ENCODE peak calls at places on chromosomes 11 and 22, in four cellular contexts. S, Y, D and O are unnamed samples.

GRCh38 chr22:26483439-26484359 is at the start of the genes HPS4 and SRRD:
- DNase-seq in D (peak), S (peak), Y (peak), O (peak)

GRCh38 chr22:27387561-27387960 is 414.0 kb downstream of the MN1 start:
- DNase-seq in Y (no peak), S (no peak), D (no peak), O (no peak)

GRCh38 chr11:35043933-35044332 is 95.0 kb upstream of the CD44 start:
- DNase-seq in S (peak), D (no peak), Y (peak), O (peak)

GRCh38 chr11:112310414-112310813 is 49.8 kb upstream of the PLET1 start:
- DNase-seq in Y (peak), D (no peak), S (no peak), O (no peak)

GRCh38 chr11:68892576-68892975 is 11.1 kb downstream of the MRPL21 start:
- DNase-seq in S (no peak), D (no peak), Y (no peak), O (no peak)

GRCh38 chr11:131146817-131147490 is 223.5 kb upstream of the NTM start:
- DNase-seq in S (no peak), D (no peak), Y (no peak), O (no peak)

GRCh38 chr11:66044757-66045156 is 4.2 kb downstream of the GAL3ST3 start:
- DNase-seq in Y (no peak), S (no peak), D (no peak), O (no peak)

GRCh38 chr11:119584193-119585037 is 144.6 kb downstream of the NECTIN1 start:
- DNase-seq in Y (peak), S (no peak), D (peak), O (peak)

GRCh38 chr11:119774180-119774763 is 45.3 kb upstream of the NECTIN1 start:
- DNase-seq in D (no peak), S (no peak), Y (peak), O (peak)

GRCh38 chr11:124536520-124536919 is 6.9 kb downstream of the OR8B12 start:
- DNase-seq in S (peak), D (peak), Y (peak), O (no peak)

GRCh38 chr11:65927904-65928397 is 8.7 kb downstream of the DRAP1 start:
- DNase-seq in Y (peak), D (peak), S (no peak), O (peak)

GRCh38 chr11:8374716-8375115 is 111.0 kb upstream of the LMO1 start:
- DNase-seq in Y (no peak), S (no peak), D (peak), O (no peak)

GRCh38 chr11:111331711-111332479 is 33.5 kb downstream of the POU2AF3 start:
- DNase-seq in D (peak), S (no peak), Y (no peak), O (no peak)

GRCh38 chr11:110479445-110480101 is 49.8 kb downstream of the FDX1 start:
- DNase-seq in Y (peak), D (no peak), S (peak), O (peak)

GRCh38 chr11:59756845-59757244 is 1.7 kb downstream of the STX3 start:
- DNase-seq in S (peak), D (peak), Y (peak), O (peak)

GRCh38 chr22:43110927-43111623 is 525 bp downstream of the BIK start:
- DNase-seq in Y (peak), S (no peak), D (no peak), O (peak)

GRCh38 chr11:119786431-119787073 is 57.6 kb upstream of the NECTIN1 start:
- DNase-seq in D (no peak), S (peak), Y (no peak), O (no peak)

GRCh38 chr22:27224485-27225364 is 567.3 kb downstream of the MIAT start:
- DNase-seq in Y (no peak), S (peak), D (no peak), O (no peak)

GRCh38 chr11:2912498-2912897 is 16.7 kb downstream of the PHLDA2 start:
- DNase-seq in Y (peak), S (no peak), D (no peak), O (no peak)

GRCh38 chr11:67268036-67268683 is 1.9 kb downstream of the GRK2 start:
- DNase-seq in S (peak), D (no peak), Y (peak), O (peak)

GRCh38 chr22:21714059-21714770 is 21.4 kb downstream of the YPEL1 start:
- DNase-seq in D (no peak), Y (no peak), S (no peak), O (no peak)

GRCh38 chr11:10543782-10544181 is 2.8 kb upstream of the RNF141 start:
- DNase-seq in Y (no peak), S (no peak), D (no peak), O (no peak)

GRCh38 chr22:32916025-32916424 is 114.5 kb downstream of the TIMP3 start:
- DNase-seq in S (no peak), D (no peak), Y (peak), O (no peak)

GRCh38 chr11:134120921-134121526 is 52.2 kb downstream of the JAM3 start:
- DNase-seq in S (peak), D (peak), Y (no peak), O (no peak)

GRCh38 chr22:30460147-30460546 is 11.7 kb downstream of the SEC14L3 start:
- DNase-seq in D (no peak), S (no peak), Y (no peak), O (no peak)

GRCh38 chr11:99932684-99933083 is 754.4 kb upstream of the ARHGAP42 start:
- DNase-seq in Y (no peak), D (no peak), S (no peak), O (no peak)

GRCh38 chr11:56624661-56625110 is 10.0 kb upstream of the OR5M1 start:
- DNase-seq in Y (peak), S (no peak), D (no peak), O (peak)

GRCh38 chr22:37077802-37078448 is 26.4 kb downstream of the KCTD17 start:
- DNase-seq in D (peak), S (no peak), Y (peak), O (peak)

GRCh38 chr22:47376322-47376700 is 613.9 kb downstream of the TBC1D22A start:
- DNase-seq in D (no peak), Y (no peak), S (peak), O (no peak)

GRCh38 chr11:113896156-113896879 is 8.3 kb upstream of the HTR3B start:
- DNase-seq in S (no peak), D (peak), Y (peak), O (peak)

GRCh38 chr22:37485714-37486223 is 415 bp downstream of the MFNG start:
- DNase-seq in D (no peak), S (no peak), Y (no peak), O (peak)

GRCh38 chr11:113332638-113333329 is 18.4 kb downstream of the TTC12 start:
- DNase-seq in S (no peak), D (no peak), Y (no peak), O (no peak)

GRCh38 chr22:40665312-40665711 is 14.0 kb upstream of the MCHR1 start:
- DNase-seq in S (peak), Y (no peak), D (no peak), O (no peak)

GRCh38 chr11:8168485-8169257 is at the start of gene RIC3:
- DNase-seq in S (peak), D (peak), Y (no peak), O (no peak)

GRCh38 chr22:45534339-45535192 is 31.9 kb downstream of the FBLN1 start:
- DNase-seq in Y (no peak), S (no peak), D (no peak), O (no peak)

DNA sequence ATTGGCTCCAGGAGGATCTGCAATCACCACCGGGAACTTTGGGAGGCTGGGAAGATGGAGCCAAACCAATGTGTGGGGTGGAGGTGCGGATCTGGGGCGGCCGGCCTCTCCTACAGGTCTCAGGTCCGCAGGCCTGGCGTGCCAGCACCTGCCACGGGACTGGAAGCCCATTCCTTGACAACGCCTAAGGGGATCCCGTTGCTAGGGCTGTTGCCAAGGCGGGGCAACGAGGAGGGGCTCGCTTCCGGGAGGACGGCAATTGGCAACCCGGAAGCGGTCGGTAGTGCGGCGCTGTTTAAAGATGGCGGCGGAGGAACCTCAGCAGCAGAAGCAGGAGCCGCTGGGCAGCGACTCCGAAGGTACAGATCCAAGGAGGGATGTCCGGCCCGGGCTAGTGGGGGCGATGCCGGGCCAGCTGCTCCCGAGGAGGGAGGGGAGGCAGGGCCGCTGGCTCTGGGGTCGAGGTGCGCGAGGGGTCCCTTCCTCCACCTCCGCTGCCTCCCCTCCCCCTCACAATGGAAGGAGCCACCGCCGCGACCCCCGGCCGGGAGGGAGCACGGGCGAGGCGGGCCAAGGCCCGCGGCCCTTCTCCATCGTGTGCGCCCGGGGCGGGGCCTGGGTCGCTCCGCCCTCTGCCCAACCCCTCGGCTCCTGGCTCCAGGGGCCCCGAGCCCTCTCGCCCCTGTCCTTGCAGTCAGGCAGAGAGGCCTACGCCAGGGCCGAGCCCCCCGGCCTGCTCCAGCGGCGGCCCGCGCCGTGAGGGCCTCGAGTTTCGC is at the start of gene OTUB1:
- DNase-seq in S (peak), D (peak), Y (peak), O (peak)
- TF ChIP-seq POLR2A in S (peak), D (peak), Y (peak), O (peak)

DNA sequence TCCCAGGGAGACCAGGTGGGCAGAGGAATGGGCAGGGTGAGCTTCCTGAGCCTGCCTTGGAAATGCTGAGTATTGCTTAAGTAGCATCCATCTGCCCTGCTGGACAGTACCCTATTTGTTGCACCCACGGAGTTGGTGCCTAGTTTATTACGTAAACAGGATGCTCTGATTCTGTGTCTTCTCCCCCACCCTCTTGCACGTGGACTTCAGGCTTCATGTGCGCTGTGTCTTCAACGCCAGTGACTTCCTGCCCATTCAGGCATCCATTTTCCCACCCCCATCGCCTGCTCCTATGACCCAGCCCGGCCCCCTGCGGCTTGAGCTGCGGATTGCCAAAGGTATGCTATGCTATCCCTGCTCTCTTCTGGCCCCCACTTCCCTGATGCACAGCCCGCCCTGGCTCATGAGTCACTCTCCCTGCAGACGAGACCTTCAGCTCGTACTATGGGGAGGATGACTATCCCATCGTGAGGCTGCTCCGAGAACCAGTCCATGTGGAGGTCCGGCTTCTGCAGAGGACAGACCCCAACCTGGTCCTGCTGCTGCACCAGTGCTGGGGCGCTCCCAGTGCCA is 5.7 kb downstream of the ZP1 start:
- DNase-seq in Y (peak), D (peak), S (peak), O (no peak)
- TF ChIP-seq POLR2A in Y (no peak), D (no peak), S (no peak), O (no peak)

GRCh38 chr11:45423475-45424081 is 137.4 kb upstream of the SYT13 start:
- DNase-seq in Y (no peak), D (no peak), S (no peak), O (no peak)

GRCh38 chr11:45424781-45425180 is 138.6 kb upstream of the SYT13 start:
- DNase-seq in Y (no peak), S (no peak), D (no peak), O (no peak)

GRCh38 chr11:45423036-45423435 is 136.9 kb upstream of the SYT13 start:
- DNase-seq in Y (no peak), S (no peak), D (peak), O (no peak)
- TF ChIP-seq POLR2A in Y (no peak), S (no peak), D (no peak), O (no peak)

GRCh38 chr22:39529487-39529851 is 3.1 kb downstream of the RPS19BP1 start:
- DNase-seq in Y (no peak), D (no peak), S (peak), O (no peak)

GRCh38 chr22:39526736-39527171 is 5.8 kb downstream of the RPS19BP1 start:
- DNase-seq in Y (peak), S (peak), D (no peak), O (no peak)

GRCh38 chr22:39528681-39529486 is 3.7 kb downstream of the RPS19BP1 start:
- DNase-seq in Y (peak), S (peak), D (peak), O (peak)

GRCh38 chr22:39527481-39527961 is 5.0 kb downstream of the RPS19BP1 start:
- DNase-seq in Y (no peak), S (peak), D (peak), O (no peak)

GRCh38 chr22:39528080-39528661 is 4.4 kb downstream of the RPS19BP1 start:
- DNase-seq in Y (no peak), D (peak), S (peak), O (no peak)
- TF ChIP-seq POLR2A in Y (no peak), D (no peak), S (no peak), O (no peak)

GRCh38 chr22:50264104-50264745 is 2.7 kb upstream of the MAPK12 start:
- DNase-seq in S (no peak), D (no peak), Y (no peak), O (no peak)

GRCh38 chr22:50260801-50261614 is 475 bp downstream of the MAPK12 start:
- DNase-seq in Y (peak), S (no peak), D (no peak), O (peak)

GRCh38 chr22:50262973-50263617 is 1.6 kb upstream of the MAPK12 start:
- DNase-seq in D (no peak), S (no peak), Y (no peak), O (no peak)

GRCh38 chr22:50261615-50262459 is at the start of gene MAPK12:
- DNase-seq in Y (peak), S (no peak), D (no peak), O (no peak)

GRCh38 chr22:50262460-50262911 is 1.0 kb upstream of the MAPK12 start:
- DNase-seq in Y (peak), D (no peak), S (no peak), O (no peak)
- TF ChIP-seq POLR2A in Y (no peak), D (no peak), S (no peak), O (no peak)

GRCh38 chr11:46240371-46240770 is 37.1 kb upstream of the CREB3L1 start:
- DNase-seq in Y (no peak), D (no peak), S (no peak), O (no peak)
- TF ChIP-seq POLR2A in Y (no peak), D (no peak), S (no peak), O (no peak)

GRCh38 chr11:123194308-123195181 is 503 bp downstream of the CLMP start:
- DNase-seq in Y (peak), D (peak), S (no peak), O (no peak)
- TF ChIP-seq POLR2A in Y (no peak), D (peak), S (no peak), O (no peak)